ENCODE peak calls at places on chromosomes 11 and 22, in five cellular contexts. T, V, S, Y and C are unnamed samples.

GRCh38 chr11:124302291-124302690 is 11.5 kb downstream of the OR8D1 start:
- DNase-seq in T (no peak), V (no peak), S (no peak), Y (no peak), C (no peak)

GRCh38 chr11:7605544-7605943 is 67.8 kb downstream of the CYB5R2 start:
- DNase-seq in T (no peak), V (no peak), S (no peak), Y (no peak), C (peak)

GRCh38 chr11:70790671-70791300 is 392.5 kb downstream of the CTTN start:
- DNase-seq in T (no peak), V (no peak), S (peak), Y (no peak), C (no peak)

GRCh38 chr11:126282742-126283591 is at the start of gene TIRAP:
- DNase-seq in T (no peak), V (peak), S (peak), Y (peak), C (no peak)

GRCh38 chr11:101523634-101524260 is 60.1 kb downstream of the TRPC6 start:
- DNase-seq in T (no peak), V (no peak), S (no peak), Y (no peak), C (no peak)

GRCh38 chr11:64334764-64335741 is 5.0 kb upstream of the CCDC88B start:
- DNase-seq in T (peak), V (peak), S (peak), Y (no peak), C (peak)

GRCh38 chr11:84721561-84721961 is 905.6 kb downstream of the DLG2 start:
- DNase-seq in T (no peak), V (no peak), S (no peak), Y (no peak), C (no peak)

GRCh38 chr11:115226556-115226955 is 277.7 kb downstream of the CADM1 start:
- DNase-seq in T (peak), V (no peak), S (peak), Y (no peak), C (no peak)

GRCh38 chr11:7910389-7910788 is 20.7 kb downstream of the OR10A6 start:
- DNase-seq in T (no peak), V (no peak), S (no peak), Y (no peak), C (no peak)

GRCh38 chr22:17217179-17217578 is 2.1 kb downstream of the ADA2 start:
- DNase-seq in T (no peak), V (no peak), S (no peak), Y (peak), C (no peak)

GRCh38 chr11:129143335-129143734 is 48.8 kb downstream of the ARHGAP32 start:
- DNase-seq in T (peak), V (no peak), S (peak), Y (no peak), C (peak)

GRCh38 chr11:60913793-60914619 is at the start of gene TMEM109:
- DNase-seq in T (peak), V (peak), S (peak), Y (peak), C (peak)

GRCh38 chr22:22901578-22902218 is 14.1 kb downstream of the IGLL5 start:
- DNase-seq in T (no peak), V (no peak), S (peak), Y (no peak), C (no peak)

GRCh38 chr11:57100638-57101312 is 81.0 kb upstream of the LRRC55 start:
- DNase-seq in T (no peak), V (no peak), S (no peak), Y (no peak), C (no peak)

GRCh38 chr11:6354651-6355485 is 34.6 kb upstream of the CAVIN3 start:
- DNase-seq in T (no peak), V (no peak), S (no peak), Y (no peak), C (no peak)

GRCh38 chr11:47571895-47572294 is 6.5 kb downstream of the PTPMT1 start:
- DNase-seq in T (no peak), V (no peak), S (no peak), Y (no peak), C (no peak)

GRCh38 chr22:36332623-36333331 is 55.0 kb downstream of the MYH9 start:
- DNase-seq in T (no peak), V (peak), S (peak), Y (peak), C (peak)

GRCh38 chr22:35317680-35318290 is 18.1 kb downstream of the TOM1 start:
- DNase-seq in T (no peak), V (no peak), S (no peak), Y (no peak), C (no peak)

GRCh38 chr22:29265929-29266328 is 1.9 kb downstream of the RHBDD3 start:
- DNase-seq in T (no peak), V (no peak), S (no peak), Y (no peak), C (no peak)

GRCh38 chr11:69726481-69726880 is 22.7 kb upstream of the FGF19 start:
- DNase-seq in T (no peak), V (no peak), S (no peak), Y (no peak), C (no peak)

GRCh38 chr22:18078329-18079041 is 695 bp downstream of the PEX26 start:
- DNase-seq in T (no peak), V (peak), S (peak), Y (no peak), C (no peak)

GRCh38 chr11:19978668-19979518 is 181.4 kb downstream of the DBX1 start:
- DNase-seq in T (no peak), V (no peak), S (peak), Y (no peak), C (peak)

GRCh38 chr22:41380993-41381328 is 781 bp upstream of the TEF start:
- DNase-seq in T (peak), V (no peak), S (peak), Y (no peak), C (peak)

GRCh38 chr11:5618807-5619206 is 6.0 kb upstream of the TRIM34 start:
- DNase-seq in T (no peak), V (no peak), S (no peak), Y (no peak), C (peak)

GRCh38 chr11:61497876-61498275 is 10.7 kb upstream of the LRRC10B start:
- DNase-seq in T (no peak), V (no peak), S (no peak), Y (no peak), C (no peak)

GRCh38 chr11:73729594-73730206 is 31.2 kb downstream of the RAB6A start:
- DNase-seq in T (no peak), V (peak), S (no peak), Y (no peak), C (no peak)

GRCh38 chr11:76074178-76075112 is 131.9 kb downstream of the WNT11 start:
- DNase-seq in T (no peak), V (peak), S (no peak), Y (no peak), C (peak)

GRCh38 chr11:27304514-27304913 is 58.5 kb downstream of the CCDC34 start:
- DNase-seq in T (no peak), V (no peak), S (no peak), Y (no peak), C (no peak)

GRCh38 chr11:110182886-110183285 is 89.7 kb downstream of the ZC3H12C start:
- DNase-seq in T (no peak), V (no peak), S (no peak), Y (no peak), C (peak)

GRCh38 chr11:830295-831131 is 2.2 kb upstream of the CD151 start:
- DNase-seq in T (peak), V (peak), S (peak), Y (peak), C (no peak)

GRCh38 chr11:69131644-69132300 is 24.0 kb upstream of the SMIM38 start:
- DNase-seq in T (peak), V (no peak), S (peak), Y (no peak), C (peak)

GRCh38 chr11:36361901-36362391 is 65.9 kb downstream of the PRR5L start:
- DNase-seq in T (peak), V (no peak), S (peak), Y (no peak), C (peak)

GRCh38 chr11:35061516-35062440 is 77.2 kb upstream of the CD44 start:
- DNase-seq in T (no peak), V (no peak), S (no peak), Y (no peak), C (no peak)

GRCh38 chr22:22692707-22693530 is 48.5 kb downstream of the GGTLC2 start:
- DNase-seq in T (no peak), V (peak), S (no peak), Y (peak), C (no peak)

GRCh38 chr11:45620243-45620642 is 45.2 kb downstream of the CHST1 start:
- DNase-seq in T (no peak), V (no peak), S (no peak), Y (no peak), C (no peak)

GRCh38 chr11:102437026-102437425 is 15.5 kb downstream of the TMEM123 start:
- DNase-seq in T (no peak), V (no peak), S (no peak), Y (no peak), C (no peak)

GRCh38 chr22:35229865-35230264 is 27.4 kb upstream of the HMGXB4 start:
- DNase-seq in T (no peak), V (no peak), S (no peak), Y (no peak), C (no peak)